ENCODE peak calls at places on chromosomes 1 and 21, in nine cellular contexts. V is tibial artery, C is adrenal gland, S is AG04449, W is Peyer's patch, F is fibroblast of pulmonary artery, P is GM20000, O is nephron progenitor cell, Z is H1. A is an unnamed sample.

GRCh38 chr1:48333316-48333715 is 110.8 kb downstream of the SLC5A9 start:
- DNase-seq in V (no peak), C (no peak), S (no peak), W (no peak), F (no peak), P (no peak), O (no peak), Z (no peak), A (no peak)

GRCh38 chr1:41742219-41742618 is 176.5 kb downstream of the HIVEP3 start:
- DNase-seq in V (no peak), C (no peak), S (peak; percentile 67), W (no peak), F (peak; percentile 47), P (no peak), O (no peak), Z (no peak), A (no peak)

GRCh38 chr1:115282825-115283224 is 55.2 kb downstream of the NGF start:
- DNase-seq in V (peak; percentile 91), C (peak; percentile 50), S (no peak), W (peak; percentile 51), F (peak; percentile 42), P (no peak), O (no peak), Z (no peak), A (no peak)

GRCh38 chr1:246008256-246008901 is 498.7 kb downstream of the SMYD3 start:
- DNase-seq in V (no peak), C (no peak), S (no peak), W (no peak), F (no peak), P (no peak), O (no peak), Z (no peak), A (no peak)

GRCh38 chr21:39182016-39182415 is 1.2 kb downstream of the PSMG1 start:
- DNase-seq in V (no peak), C (no peak), S (no peak), W (no peak), F (no peak), P (no peak), O (no peak), Z (no peak), A (no peak)

GRCh38 chr1:77126309-77126708 is 92.9 kb downstream of the PIGK start:
- DNase-seq in V (no peak), C (peak; percentile 35), S (peak; percentile 34), W (no peak), F (peak; percentile 87), P (peak; percentile 31), O (peak; percentile 14), Z (no peak), A (peak; percentile 32)

GRCh38 chr1:100034465-100034864 is 64.7 kb downstream of the SLC35A3 start:
- DNase-seq in V (no peak), C (no peak), S (no peak), W (no peak), F (peak; percentile 67), P (no peak), O (no peak), Z (no peak), A (peak; percentile 51)

GRCh38 chr1:238558156-238558555 is 667.4 kb upstream of the ZP4 start:
- DNase-seq in V (no peak), C (no peak), S (peak; percentile 38), W (no peak), F (peak; percentile 70), P (no peak), O (no peak), Z (no peak), A (no peak)

GRCh38 chr21:46109251-46110221 is 11.6 kb downstream of the COL6A2 start:
- DNase-seq in V (peak; percentile 61), C (no peak), S (no peak), W (peak; percentile 28), F (no peak), P (no peak), O (no peak), Z (no peak), A (no peak)

GRCh38 chr1:38536089-38536488 is 323.5 kb downstream of the RRAGC start:
- DNase-seq in V (no peak), C (no peak), S (no peak), W (no peak), F (no peak), P (no peak), O (no peak), Z (no peak), A (no peak)

DNA sequence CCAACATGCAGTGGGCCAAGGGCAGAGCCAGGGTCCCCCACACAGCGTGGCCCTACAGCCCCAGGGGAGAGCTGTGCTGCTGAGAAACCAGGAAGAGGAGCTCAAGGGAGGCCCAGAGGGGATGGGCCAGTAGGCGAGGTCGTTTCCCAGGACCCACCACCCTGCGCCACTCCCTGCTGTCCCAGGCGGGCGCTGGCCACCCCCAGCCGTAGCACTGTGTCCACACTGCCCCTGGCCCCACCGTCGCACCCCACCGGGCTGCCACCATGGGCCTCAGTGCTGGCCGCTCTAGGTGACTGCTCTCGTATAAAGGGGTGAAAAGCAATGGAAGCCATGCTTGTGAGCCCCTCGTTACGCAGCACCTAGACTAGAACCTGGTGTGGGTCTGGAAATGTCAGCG is 22.4 kb downstream of the NADK start:
- DNase-seq in V (no peak), C (no peak), S (no peak), W (no peak), F (no peak), P (no peak), O (no peak), Z (no peak), A (no peak)
- TF ChIP-seq CTCF in V (no peak), C (no peak), S (no peak), W (no peak), F (no peak), P (no peak), O (no peak), Z (no peak), A (no peak)

DNA sequence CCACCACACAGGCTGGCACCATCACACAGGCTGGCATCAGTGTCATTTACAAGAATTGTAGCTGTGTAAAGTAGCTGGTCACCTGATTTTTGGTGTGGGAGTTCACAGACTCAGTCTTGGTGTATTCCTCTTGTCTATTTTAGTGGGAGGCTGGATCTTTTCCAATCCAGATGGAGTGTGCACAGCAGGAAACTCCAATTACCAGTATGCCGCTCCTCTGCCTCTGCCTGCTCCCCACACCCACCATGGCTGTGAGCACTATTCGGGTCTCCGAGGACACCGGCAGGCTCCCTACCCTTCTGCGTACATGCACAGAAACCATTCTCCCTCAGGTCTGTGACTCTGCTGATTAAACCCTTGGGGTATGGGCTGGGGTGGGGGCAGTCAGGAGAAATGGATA is 24.2 kb downstream of the TBX19 start:
- DNase-seq in V (no peak), C (no peak), S (no peak), W (no peak), F (no peak), P (no peak), O (no peak), Z (no peak), A (no peak)
- TF ChIP-seq CTCF in V (no peak), C (no peak), S (no peak), W (no peak), F (no peak), P (no peak), O (no peak), Z (no peak), A (no peak)

DNA sequence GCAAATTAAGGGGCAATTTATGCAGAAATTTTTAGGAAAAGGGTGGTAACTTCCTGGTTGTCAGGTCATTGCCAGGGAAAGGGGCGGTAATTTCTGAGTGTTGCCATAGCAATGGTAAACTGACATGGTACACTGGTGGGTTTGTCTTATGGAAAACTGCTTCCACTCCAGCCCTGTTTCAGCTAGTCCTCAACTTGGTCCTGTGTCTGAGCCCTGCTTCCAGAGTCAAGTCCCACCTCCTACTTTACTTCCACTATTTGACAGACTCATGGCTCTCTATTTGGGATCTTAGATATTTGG is 12.1 kb upstream of the SLAMF1 start:
- DNase-seq in V (no peak), C (no peak), S (no peak), W (no peak), F (no peak), P (no peak), O (no peak), Z (no peak), A (no peak)
- TF ChIP-seq CTCF in V (no peak), C (no peak), S (no peak), W (no peak), F (no peak), P (no peak), O (no peak), Z (no peak), A (no peak)

GRCh38 chr1:3702990-3703728 is 49.1 kb upstream of the CCDC27 start:
- DNase-seq in V (no peak), C (no peak), S (no peak), W (no peak), F (peak; percentile 47), P (no peak), O (peak; percentile 41), Z (no peak), A (no peak)
- TF ChIP-seq CTCF in V (no peak), C (no peak), S (no peak), W (no peak), F (no peak), P (no peak), O (peak; percentile 23), Z (no peak), A (no peak)

GRCh38 chr1:197224160-197224559 is 43.9 kb upstream of the CRB1 start:
- DNase-seq in V (no peak), C (no peak), S (no peak), W (no peak), F (peak; percentile 23), P (no peak), O (no peak), Z (no peak), A (no peak)
- TF ChIP-seq CTCF in V (no peak), C (no peak), S (no peak), W (no peak), F (peak; percentile 26), P (no peak), O (no peak), Z (no peak), A (no peak)